ENCODE peak calls at places on chromosomes 2 and 18, in ten cellular contexts. U, A, M, P, F, E, D, R, T and S are unnamed samples.
A peak's percentile ranks its signal among the peaks of the same experiment; 100 is the strongest.

GRCh38 chr18:9825571-9826073 is 60.2 kb upstream of the TXNDC2 start:
- DNase-seq in U (peak; percentile 47), A (peak; percentile 79), M (no peak), P (peak; percentile 93), F (peak; percentile 98), E (peak; percentile 95), D (peak; percentile 2), R (peak; percentile 96), T (no peak), S (peak; percentile 87)

GRCh38 chr2:108279468-108279867 is 9.2 kb upstream of the SULT1C2 start:
- DNase-seq in U (no peak), A (no peak), M (no peak), P (no peak), F (no peak), E (no peak), D (no peak), R (no peak), T (no peak), S (no peak)

GRCh38 chr2:146579154-146579930 is 1265.5 kb upstream of the ACVR2A start:
- DNase-seq in U (peak; percentile 44), A (no peak), M (no peak), P (peak; percentile 21), F (peak; percentile 70), E (peak; percentile 68), D (no peak), R (peak; percentile 47), T (no peak), S (no peak)

GRCh38 chr2:232603283-232603682 is 30.1 kb upstream of the EFHD1 start:
- DNase-seq in U (no peak), A (no peak), M (no peak), P (no peak), F (no peak), E (no peak), D (no peak), R (no peak), T (no peak), S (no peak)

GRCh38 chr2:126900646-126901319 is 2.1 kb downstream of the TEX51 start:
- DNase-seq in U (no peak), A (peak; percentile 0), M (peak; percentile 45), P (no peak), F (no peak), E (no peak), D (no peak), R (no peak), T (peak; percentile 5), S (no peak)

GRCh38 chr2:9593936-9594335 is 36.9 kb downstream of the YWHAQ start:
- DNase-seq in U (no peak), A (no peak), M (no peak), P (no peak), F (no peak), E (no peak), D (no peak), R (no peak), T (no peak), S (no peak)

GRCh38 chr2:135582383-135582782 is 51.1 kb downstream of the R3HDM1 start:
- DNase-seq in U (no peak), A (no peak), M (no peak), P (no peak), F (no peak), E (no peak), D (no peak), R (no peak), T (no peak), S (no peak)

GRCh38 chr2:72137498-72138010 is 10.1 kb downstream of the CYP26B1 start:
- DNase-seq in U (peak; percentile 58), A (peak; percentile 30), M (peak; percentile 74), P (no peak), F (peak; percentile 34), E (no peak), D (peak; percentile 51), R (no peak), T (no peak), S (no peak)

GRCh38 chr2:46098606-46099005 is 198.6 kb upstream of the EPAS1 start:
- DNase-seq in U (peak; percentile 9), A (no peak), M (no peak), P (peak; percentile 77), F (peak; percentile 90), E (peak; percentile 87), D (no peak), R (peak; percentile 96), T (no peak), S (no peak)

GRCh38 chr2:216793386-216793785 is 66.5 kb downstream of the TNP1 start:
- DNase-seq in U (no peak), A (no peak), M (no peak), P (no peak), F (no peak), E (no peak), D (no peak), R (no peak), T (no peak), S (no peak)

GRCh38 chr18:57961876-57962505 is 82.0 kb upstream of the NEDD4L start:
- DNase-seq in U (no peak), A (no peak), M (no peak), P (no peak), F (no peak), E (peak; percentile 22), D (no peak), R (no peak), T (no peak), S (no peak)

GRCh38 chr2:170324640-170325046 is 146.7 kb downstream of the MYO3B start:
- DNase-seq in U (peak; percentile 51), A (peak; percentile 29), M (no peak), P (no peak), F (peak; percentile 43), E (peak; percentile 50), D (peak; percentile 73), R (peak; percentile 67), T (no peak), S (peak; percentile 7)

GRCh38 chr2:70767094-70767698 is 804 bp downstream of the ADD2 start:
- DNase-seq in U (no peak), A (no peak), M (no peak), P (no peak), F (no peak), E (no peak), D (no peak), R (no peak), T (no peak), S (no peak)

GRCh38 chr2:1051075-1051474 is 100.4 kb downstream of the SNTG2 start:
- DNase-seq in U (peak; percentile 10), A (no peak), M (no peak), P (no peak), F (peak; percentile 3), E (peak; percentile 8), D (no peak), R (no peak), T (no peak), S (no peak)
- TF ChIP-seq CTCF in U (no peak), A (peak; percentile 6), M (no peak), P (peak; percentile 45), F (no peak), E (peak; percentile 28), D (no peak), R (no peak), T (no peak), S (peak; percentile 24)

DNA sequence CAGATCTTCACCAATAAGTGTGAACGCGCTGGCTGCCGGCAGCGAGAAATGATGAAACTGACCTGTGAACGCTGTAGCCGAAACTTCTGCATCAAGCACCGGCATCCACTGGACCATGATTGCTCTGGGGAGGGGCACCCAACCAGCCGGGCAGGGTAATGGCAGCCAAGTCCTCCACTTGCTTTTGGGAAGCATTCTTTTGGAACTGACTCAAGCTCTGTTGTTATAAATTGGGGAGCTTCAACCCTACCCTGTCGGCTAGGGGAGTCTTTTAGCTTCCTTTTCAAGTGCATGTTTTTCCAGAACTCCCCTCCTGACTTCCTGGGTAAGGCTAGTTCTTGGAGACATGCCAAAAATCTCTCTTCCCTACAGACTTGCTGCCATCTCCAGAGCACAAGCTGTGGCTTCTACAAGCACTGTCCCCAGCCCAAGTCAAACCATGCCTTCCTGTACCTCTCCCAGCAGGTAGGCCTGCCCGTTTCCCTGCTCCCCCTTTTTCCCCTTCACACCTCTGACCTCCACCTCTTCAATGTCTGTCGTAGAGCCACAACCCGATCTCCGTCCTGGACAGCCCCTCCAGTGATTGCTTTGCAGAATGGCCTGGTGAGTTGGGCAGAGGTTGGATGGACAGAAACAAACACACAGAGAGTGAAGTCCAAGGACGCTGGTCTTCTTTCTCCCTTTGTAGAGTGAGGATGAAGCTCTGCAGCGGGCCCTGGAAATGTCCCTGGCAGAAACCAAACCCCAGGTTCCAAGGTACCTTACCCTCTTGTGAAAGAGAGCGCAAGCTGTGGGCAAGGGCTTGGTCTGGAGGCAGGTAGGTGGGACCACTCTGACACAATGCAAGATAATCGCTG is 1.5 kb downstream of the ZFAND2B start:
- DNase-seq in U (peak; percentile 90), A (no peak), M (no peak), P (no peak), F (peak; percentile 52), E (peak; percentile 22), D (no peak), R (no peak), T (no peak), S (no peak)
- H3K4me3 ChIP-seq in U (peak overlapping the region; percentile 65), A (no peak overlapping the region), M (peak overlapping the region; percentile 74), P (no peak overlapping the region), F (peak overlapping the region; percentile 86), E (no peak overlapping the region), D (peak overlapping the region; percentile 69), R (peak overlapping the region; percentile 78), T (no peak overlapping the region), S (peak overlapping the region; percentile 82)

DNA sequence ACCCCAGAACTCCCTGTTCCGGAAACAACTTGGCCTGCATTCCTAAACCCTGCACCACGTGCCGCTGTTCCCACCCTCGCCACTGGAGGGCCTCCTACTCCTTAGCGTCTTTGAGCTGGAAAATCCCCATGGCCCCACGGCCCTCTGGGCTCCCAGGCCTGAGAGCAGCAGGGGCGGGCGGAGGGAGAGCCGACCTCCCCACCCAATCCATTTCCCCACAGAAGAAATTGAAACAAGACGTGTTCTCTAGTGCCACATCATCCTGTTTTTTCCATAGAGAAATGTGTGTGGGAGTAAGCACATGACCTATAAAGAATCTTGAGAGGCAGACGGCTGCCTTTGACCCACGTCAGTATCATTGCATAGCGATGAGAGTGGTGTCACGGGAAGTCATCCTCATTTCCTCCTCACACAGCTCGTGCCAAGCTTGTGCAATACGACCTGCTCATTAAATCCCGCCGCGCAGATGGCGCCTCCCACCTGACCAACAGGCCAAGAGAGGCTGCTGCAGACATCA is 79.2 kb downstream of the LAMA1 start:
- DNase-seq in U (peak; percentile 27), A (peak; percentile 70), M (peak; percentile 91), P (peak; percentile 96), F (peak; percentile 88), E (peak; percentile 88), D (peak; percentile 1), R (no peak), T (peak; percentile 95), S (peak; percentile 99)
- TF ChIP-seq CTCF in U (peak; percentile 69), A (peak; percentile 54), M (peak; percentile 78), P (peak; percentile 77), F (peak; percentile 45), E (peak; percentile 75), D (peak; percentile 66), R (peak; percentile 46), T (peak; percentile 82), S (peak; percentile 88)

GRCh38 chr2:3465328-3465727 is 54.0 kb downstream of the ADI1 start:
- DNase-seq in U (no peak), A (no peak), M (peak; percentile 60), P (no peak), F (no peak), E (no peak), D (no peak), R (no peak), T (no peak), S (no peak)
- H3K4me3 ChIP-seq in U (no peak overlapping the region), A (no peak overlapping the region), M (no peak overlapping the region), P (no peak overlapping the region), F (no peak overlapping the region), E (no peak overlapping the region), D (no peak overlapping the region), R (no peak overlapping the region), T (no peak overlapping the region), S (no peak overlapping the region)

GRCh38 chr2:159713691-159714585 is 1.6 kb downstream of the MARCHF7 start:
- DNase-seq in U (peak; percentile 10), A (no peak), M (no peak), P (no peak), F (peak; percentile 54), E (peak; percentile 55), D (peak; percentile 40), R (no peak), T (no peak), S (no peak)
- TF ChIP-seq CTCF in U (no peak), A (no peak), M (no peak), P (no peak), F (peak; percentile 18), E (peak; percentile 15), D (peak; percentile 16), R (no peak), T (no peak), S (no peak)